ENCODE peak calls at places on chromosomes 11 and 22, in ten cellular contexts. S is effector memory CD4-positive, alpha-beta T cell; H is T-helper 2 cell; W is NCI-H82; X is EH; C is EL; A is HT1080; J is pancreas; Z is stimulated activated CD8-positive, alpha-beta memory T cell treated with anti-CD3 and anti-CD28 coated beads, Interleukin-12 subunit alpha, Interleukin-12 subunit beta, amount 100 ng/mL, for 4 hours; G is bronchial epithelial cell. D is an unnamed sample.

GRCh38 chr11:29029452-29029851 is 921.3 kb downstream of the METTL15 start:
- DNase-seq in S (no peak), H (no peak), W (no peak), X (no peak), C (no peak), A (no peak), J (no peak), Z (no peak), G (no peak), D (no peak)

GRCh38 chr11:91731051-91731450 is 493.6 kb upstream of the FAT3 start:
- DNase-seq in S (no peak), H (no peak), W (no peak), X (no peak), C (no peak), A (no peak), J (no peak), Z (no peak), G (no peak), D (no peak)

GRCh38 chr11:3049430-3050243 is 7.6 kb downstream of the CARS1 start:
- DNase-seq in S (peak), H (peak), W (peak), X (peak), C (peak), A (peak), J (peak), Z (peak), G (peak), D (peak)

GRCh38 chr11:91792779-91793262 is 431.8 kb upstream of the FAT3 start:
- DNase-seq in S (no peak), H (no peak), W (no peak), X (no peak), C (no peak), A (peak), J (no peak), Z (no peak), G (no peak), D (peak)

GRCh38 chr22:24423519-24424000 is 3.8 kb upstream of the ADORA2A start:
- DNase-seq in S (peak), H (peak), W (peak), X (peak), C (peak), A (no peak), J (peak), Z (peak), G (no peak), D (no peak)

GRCh38 chr11:94629741-94630140 is 62.6 kb downstream of the PIWIL4 start:
- DNase-seq in S (no peak), H (no peak), W (no peak), X (no peak), C (no peak), A (peak), J (no peak), Z (no peak), G (no peak), D (no peak)

GRCh38 chr11:45806937-45807791 is 2.2 kb downstream of the SLC35C1 start:
- DNase-seq in S (no peak), H (no peak), W (no peak), X (no peak), C (no peak), A (no peak), J (no peak), Z (no peak), G (no peak), D (no peak)

GRCh38 chr11:92286718-92287117 is 62.1 kb downstream of the FAT3 start:
- DNase-seq in S (no peak), H (no peak), W (no peak), X (no peak), C (no peak), A (no peak), J (no peak), Z (no peak), G (no peak), D (no peak)

GRCh38 chr22:31488988-31489617 is 539 bp downstream of the EIF4ENIF1 start:
- DNase-seq in S (no peak), H (peak), W (peak), X (peak), C (peak), A (no peak), J (peak), Z (peak), G (no peak), D (peak)

GRCh38 chr11:118010738-118011461 is 24.7 kb downstream of the IL10RA start:
- DNase-seq in S (no peak), H (no peak), W (no peak), X (no peak), C (no peak), A (no peak), J (no peak), Z (no peak), G (no peak), D (no peak)

GRCh38 chr11:47572715-47573255 is 6.0 kb downstream of the KBTBD4 start:
- DNase-seq in S (no peak), H (no peak), W (no peak), X (no peak), C (no peak), A (no peak), J (no peak), Z (no peak), G (no peak), D (no peak)

GRCh38 chr22:23825246-23825905 is 13.4 kb downstream of the DERL3 start:
- DNase-seq in S (no peak), H (no peak), W (no peak), X (no peak), C (no peak), A (no peak), J (no peak), Z (no peak), G (no peak), D (no peak)

GRCh38 chr11:72860592-72860991 is 46.4 kb downstream of the ATG16L2 start:
- DNase-seq in S (no peak), H (no peak), W (no peak), X (no peak), C (no peak), A (no peak), J (no peak), Z (no peak), G (peak), D (no peak)

GRCh38 chr11:17405232-17406005 is 17.0 kb upstream of the KCNJ11 start:
- DNase-seq in S (no peak), H (no peak), W (peak), X (peak), C (peak), A (peak), J (peak), Z (no peak), G (no peak), D (peak)

GRCh38 chr11:59206635-59207034 is 6.1 kb downstream of the MPEG1 start:
- DNase-seq in S (no peak), H (no peak), W (peak), X (peak), C (peak), A (peak), J (peak), Z (no peak), G (peak), D (peak)

GRCh38 chr11:86438685-86439084 is 64.0 kb downstream of the CCDC81 start:
- DNase-seq in S (no peak), H (no peak), W (peak), X (peak), C (peak), A (peak), J (no peak), Z (no peak), G (peak), D (peak)

GRCh38 chr22:33780761-33781160 is 139.5 kb downstream of the LARGE1 start:
- DNase-seq in S (no peak), H (no peak), W (no peak), X (no peak), C (no peak), A (no peak), J (peak), Z (no peak), G (no peak), D (no peak)